ENCODE peak calls at places on chromosome 21, in nine cellular contexts. Z is left kidney, L is Right ventricle myocardium superior, R is pancreas, U is caudate nucleus, A is AG09309, O is fibroblast of mammary gland, B is GM03348, V is cardiac fibroblast. M is an unnamed sample.

GRCh38 chr21:37207441-37208009 is 59.6 kb downstream of the VPS26C start:
- DNase-seq in Z (peak), L (no peak), R (peak), U (no peak), A (no peak), O (peak), B (peak), V (peak), M (no peak)

GRCh38 chr21:34737115-34737514 is 68.3 kb downstream of the CLIC6 start:
- DNase-seq in Z (no peak), L (no peak), R (peak), U (no peak), A (no peak), O (no peak), B (peak), V (peak), M (no peak)

GRCh38 chr21:26449161-26449560 is 123.9 kb downstream of the CYYR1 start:
- DNase-seq in Z (no peak), L (no peak), R (no peak), U (no peak), A (peak), O (peak), B (peak), V (peak), M (no peak)

GRCh38 chr21:39911792-39912191 is 44.6 kb downstream of the PCP4 start:
- DNase-seq in Z (peak), L (no peak), R (no peak), U (no peak), A (no peak), O (no peak), B (no peak), V (no peak), M (no peak)

GRCh38 chr21:45142469-45142868 is 68.1 kb downstream of the ADARB1 start:
- DNase-seq in Z (no peak), L (no peak), R (peak), U (no peak), A (no peak), O (peak), B (peak), V (peak), M (no peak)

GRCh38 chr21:37204580-37204979 is 62.6 kb downstream of the VPS26C start:
- DNase-seq in Z (no peak), L (no peak), R (no peak), U (no peak), A (no peak), O (no peak), B (no peak), V (no peak), M (no peak)

GRCh38 chr21:42153746-42154145 is 65.2 kb upstream of the ABCG1 start:
- DNase-seq in Z (no peak), L (no peak), R (no peak), U (no peak), A (no peak), O (no peak), B (no peak), V (no peak), M (no peak)

GRCh38 chr21:32712043-32712442 is 15.8 kb downstream of the SYNJ1 start:
- DNase-seq in Z (no peak), L (no peak), R (no peak), U (no peak), A (no peak), O (no peak), B (no peak), V (no peak), M (no peak)

GRCh38 chr21:45248301-45248892 is 39.3 kb downstream of the POFUT2 start:
- DNase-seq in Z (no peak), L (no peak), R (no peak), U (no peak), A (no peak), O (no peak), B (no peak), V (no peak), M (no peak)

GRCh38 chr21:43196789-43197188 is 28.0 kb downstream of the CRYAA start:
- DNase-seq in Z (peak), L (peak), R (no peak), U (no peak), A (no peak), O (peak), B (no peak), V (peak), M (peak)

GRCh38 chr21:41453198-41453597 is 27.2 kb downstream of the MX1 start:
- DNase-seq in Z (no peak), L (no peak), R (no peak), U (no peak), A (no peak), O (no peak), B (no peak), V (no peak), M (no peak)

GRCh38 chr21:46121286-46122221 is 23.6 kb downstream of the COL6A2 start:
- DNase-seq in Z (no peak), L (no peak), R (no peak), U (no peak), A (no peak), O (peak), B (no peak), V (no peak), M (peak)

GRCh38 chr21:45669382-45669781 is 25.9 kb downstream of the PCBP3 start:
- DNase-seq in Z (no peak), L (no peak), R (no peak), U (no peak), A (no peak), O (no peak), B (no peak), V (no peak), M (no peak)

GRCh38 chr21:41167348-41168342 is at the start of gene BACE2:
- DNase-seq in Z (peak), L (peak), R (peak), U (no peak), A (peak), O (peak), B (peak), V (peak), M (peak)

GRCh38 chr21:27590271-27590670 is 623.4 kb upstream of the ADAMTS5 start:
- DNase-seq in Z (no peak), L (peak), R (no peak), U (no peak), A (peak), O (peak), B (peak), V (peak), M (no peak)

M was measured in left colon.